ENCODE peak calls at places on chromosome 4, in six cellular contexts. Q is choroid plexus epithelial cell, B is prostate gland, E is mammary epithelial cell, W is fibroblast of the aortic adventitia, F is AG04450. D is an unnamed sample.

GRCh38 chr4:108060164-108060563 is 70.5 kb downstream of the HADH start:
- DNase-seq in Q (peak; percentile 78), E (peak; percentile 22), B (peak; percentile 25), W (peak; percentile 44), F (peak; percentile 4), D (peak; percentile 58)

GRCh38 chr4:71694946-71695345 is 88.9 kb downstream of the GC start:
- DNase-seq in E (no peak), W (no peak), F (no peak), B (no peak), Q (no peak), D (no peak)

GRCh38 chr4:145909773-145910172 is 28.9 kb downstream of the ZNF827 start:
- DNase-seq in E (no peak), B (peak; percentile 46), Q (no peak), F (no peak), W (no peak), D (no peak)

GRCh38 chr4:85107553-85107952 is 141.1 kb upstream of the WDFY3 start:
- DNase-seq in Q (no peak), W (no peak), F (no peak), E (peak; percentile 92), B (no peak), D (peak; percentile 17)

GRCh38 chr4:30610361-30610760 is 109.8 kb upstream of the PCDH7 start:
- DNase-seq in Q (peak; percentile 10), E (no peak), W (peak; percentile 19), B (no peak), F (no peak), D (peak; percentile 2)

GRCh38 chr4:16995451-16995850 is 97.0 kb upstream of the LDB2 start:
- DNase-seq in E (no peak), Q (no peak), W (peak; percentile 64), B (no peak), F (no peak), D (no peak)

GRCh38 chr4:20474119-20474518 is 222.4 kb downstream of the SLIT2 start:
- DNase-seq in W (peak; percentile 50), Q (peak; percentile 58), E (peak; percentile 12), F (no peak), B (no peak), D (peak; percentile 36)

GRCh38 chr4:142354041-142354440 is 492.1 kb downstream of the INPP4B start:
- DNase-seq in E (no peak), B (no peak), Q (no peak), W (no peak), F (no peak), D (no peak)

GRCh38 chr4:136687118-136687517 is 845.2 kb downstream of the PCDH18 start:
- DNase-seq in B (no peak), W (peak; percentile 1), F (no peak), E (no peak), Q (peak; percentile 25), D (no peak)

GRCh38 chr4:88613417-88613875 is 21.2 kb downstream of the HERC3 start:
- DNase-seq in F (no peak), E (no peak), B (no peak), Q (no peak), W (no peak), D (peak; percentile 32)

GRCh38 chr4:176792348-176793059 is at the start of gene VEGFC:
- DNase-seq in F (no peak), E (peak; percentile 73), B (peak; percentile 59), Q (peak; percentile 69), W (peak; percentile 70), D (peak; percentile 79)

GRCh38 chr4:165563851-165564250 is 185.0 kb downstream of the CPE start:
- DNase-seq in F (no peak), Q (no peak), W (peak; percentile 30), B (no peak), E (peak; percentile 80), D (peak; percentile 74)

GRCh38 chr4:102663073-102663472 is 97.7 kb downstream of the MANBA start:
- DNase-seq in E (peak; percentile 72), B (no peak), Q (peak; percentile 73), W (peak; percentile 66), F (no peak), D (peak; percentile 70)

GRCh38 chr4:8834681-8835220 is 36.9 kb downstream of the HMX1 start:
- DNase-seq in E (no peak), W (no peak), F (no peak), Q (no peak), B (no peak), D (no peak)
- TF ChIP-seq CTCF in E (no peak), W (no peak), F (no peak), Q (no peak), B (no peak), D (no peak)

DNA sequence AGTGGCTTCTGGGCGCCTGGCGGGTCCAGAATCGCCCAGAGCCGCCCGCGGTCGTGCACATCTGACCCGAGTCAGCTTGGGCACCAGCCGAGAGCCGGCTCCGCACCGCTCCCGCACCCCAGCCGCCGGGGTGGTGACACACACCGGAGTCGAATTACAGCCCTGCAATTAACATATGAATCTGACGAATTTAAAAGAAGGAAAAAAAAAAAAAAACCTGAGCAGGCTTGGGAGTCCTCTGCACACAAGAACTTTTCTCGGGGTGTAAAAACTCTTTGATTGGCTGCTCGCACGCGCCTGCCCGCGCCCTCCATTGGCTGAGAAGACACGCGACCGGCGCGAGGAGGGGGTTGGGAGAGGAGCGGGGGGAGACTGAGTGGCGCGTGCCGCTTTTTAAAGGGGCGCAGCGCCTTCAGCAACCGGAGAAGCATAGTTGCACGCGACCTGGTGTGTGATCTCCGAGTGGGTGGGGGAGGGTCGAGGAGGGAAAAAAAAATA is at the start of gene ATOH1:
- DNase-seq in F (no peak), E (peak; percentile 17), Q (peak; percentile 4), W (no peak), B (no peak), D (no peak)
- H3K4me3 ChIP-seq in F (peak within 1 kb of the TSS; percentile 45), E (no peak within 1 kb of the TSS), Q (peak within 1 kb of the TSS; percentile 22), W (peak within 1 kb of the TSS; percentile 14), B (no peak within 1 kb of the TSS), D (peak within 1 kb of the TSS; percentile 27)

GRCh38 chr4:178395798-178396197 is 953.6 kb upstream of the AGA start:
- DNase-seq in F (no peak), B (no peak), Q (no peak), W (no peak), E (no peak), D (no peak)
- TF ChIP-seq CTCF in F (no peak), B (no peak), Q (no peak), W (no peak), E (peak; percentile 11), D (no peak)

GRCh38 chr4:8435656-8436121 is 4.8 kb downstream of the ACOX3 start:
- DNase-seq in F (no peak), W (peak; percentile 44), B (no peak), E (peak; percentile 32), Q (peak; percentile 56), D (no peak)
- H3K4me3 ChIP-seq in F (peak overlapping the region; percentile 53), W (peak overlapping the region; percentile 62), B (peak overlapping the region; percentile 7), E (peak overlapping the region; percentile 34), Q (peak overlapping the region; percentile 55), D (peak overlapping the region; percentile 21)

DNA sequence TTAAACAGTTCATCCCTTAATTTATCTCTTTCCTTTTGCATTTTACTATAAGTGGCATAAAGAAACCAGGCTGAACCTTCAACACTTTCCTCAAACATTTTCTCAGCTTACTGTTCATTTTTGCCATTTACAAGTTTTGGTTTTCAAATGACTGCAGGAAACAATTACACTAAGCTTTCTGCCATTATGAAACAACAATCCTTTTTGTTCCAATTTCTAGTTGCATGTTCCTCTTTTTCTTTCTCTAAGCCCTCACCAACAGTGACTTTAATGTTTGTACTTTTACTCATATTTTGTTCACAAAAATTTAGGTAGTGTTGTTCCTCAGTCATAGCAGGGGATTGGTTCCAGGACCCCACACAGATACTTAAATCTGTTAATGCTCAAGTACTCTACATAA is 1526.1 kb downstream of the STIM2 start:
- DNase-seq in B (no peak), Q (no peak), W (no peak), F (no peak), E (no peak), D (no peak)
- TF ChIP-seq CTCF in B (no peak), Q (no peak), W (no peak), F (no peak), E (no peak), D (no peak)

D was measured in astrocyte of the spinal cord.